ENCODE peak calls at places on chromosomes 1 and 21, in five cellular contexts. S is A549, X is HepG2, U is K562, A is upper lobe of left lung. F is an unnamed sample.

GRCh38 chr1:241839369-241839990 is 8.5 kb upstream of the EXO1 start:
- ATAC-seq in S (no peak), X (no peak), U (no peak), A (no peak), F (no peak)

GRCh38 chr1:118878661-118879060 is 109.5 kb downstream of the TBX15 start:
- ATAC-seq in S (no peak), X (no peak), U (no peak), A (no peak), F (no peak)

GRCh38 chr1:43864111-43865045 is 69.2 kb upstream of the ARTN start:
- ATAC-seq in S (no peak), X (no peak), U (peak), A (peak), F (no peak)

GRCh38 chr1:6272476-6273270 is 11.8 kb upstream of the GPR153 start:
- ATAC-seq in S (peak), X (no peak), U (no peak), A (no peak), F (no peak)

GRCh38 chr1:203199481-203200058 is 13.1 kb upstream of the CHI3L1 start:
- ATAC-seq in S (no peak), X (no peak), U (no peak), A (peak), F (peak)

GRCh38 chr21:41952568-41953248 is 1.1 kb downstream of the C2CD2 start:
- ATAC-seq in S (peak), X (peak), U (no peak), A (no peak), F (no peak)

GRCh38 chr1:176220100-176220689 is 13.1 kb upstream of the COP1 start:
- ATAC-seq in S (no peak), X (no peak), U (no peak), A (no peak), F (no peak)

GRCh38 chr1:94852758-94853157 is 32.6 kb downstream of the SLC44A3 start:
- ATAC-seq in S (no peak), X (no peak), U (no peak), A (no peak), F (no peak)

GRCh38 chr1:190168116-190168515 is 309.5 kb downstream of the BRINP3 start:
- ATAC-seq in S (peak), X (no peak), U (no peak), A (no peak), F (no peak)

GRCh38 chr1:50644447-50645105 is 221.3 kb upstream of the DMRTA2 start:
- ATAC-seq in S (no peak), X (peak), U (no peak), A (no peak), F (no peak)

GRCh38 chr1:175133693-175134435 is 58.7 kb downstream of the KIAA0040 start:
- ATAC-seq in S (no peak), X (no peak), U (no peak), A (no peak), F (no peak)

GRCh38 chr1:205961405-205961804 is 18.1 kb upstream of the SLC26A9 start:
- ATAC-seq in S (no peak), X (no peak), U (peak), A (no peak), F (no peak)

GRCh38 chr1:26790551-26790953 is 2.8 kb downstream of the PIGV start:
- ATAC-seq in S (no peak), X (no peak), U (no peak), A (no peak), F (no peak)

GRCh38 chr1:1395166-1395565 is 4.0 kb downstream of the CCNL2 start:
- ATAC-seq in S (no peak), X (no peak), U (no peak), A (no peak), F (no peak)

GRCh38 chr1:196423612-196424011 is 184.6 kb downstream of the KCNT2 start:
- ATAC-seq in S (no peak), X (no peak), U (no peak), A (no peak), F (no peak)

GRCh38 chr21:36881223-36881622 is 85.2 kb downstream of the HLCS start:
- ATAC-seq in S (no peak), X (no peak), U (no peak), A (no peak), F (no peak)

GRCh38 chr1:211511947-211512346 is 20.0 kb upstream of the RD3 start:
- ATAC-seq in S (no peak), X (no peak), U (no peak), A (no peak), F (no peak)

GRCh38 chr21:35543746-35544145 is 494.6 kb upstream of the RUNX1 start:
- ATAC-seq in S (no peak), X (no peak), U (no peak), A (no peak), F (no peak)

GRCh38 chr1:93180723-93181613 is at the start of gene CCDC18:
- ATAC-seq in S (peak), X (peak), U (peak), A (no peak), F (no peak)

GRCh38 chr1:157512036-157512969 is 40.0 kb downstream of the FCRL5 start:
- ATAC-seq in S (no peak), X (no peak), U (no peak), A (no peak), F (no peak)

GRCh38 chr1:19234224-19234623 is 17.1 kb downstream of the EMC1 start:
- ATAC-seq in S (no peak), X (no peak), U (no peak), A (no peak), F (no peak)

GRCh38 chr1:114274621-114275317 is 121.1 kb upstream of the SYT6 start:
- ATAC-seq in S (no peak), X (no peak), U (no peak), A (no peak), F (no peak)

GRCh38 chr1:85628791-85629531 is 48.4 kb downstream of the CCN1 start:
- ATAC-seq in S (peak), X (peak), U (peak), A (peak), F (peak)

GRCh38 chr1:156097499-156098178 is 15.4 kb upstream of the MEX3A start:
- ATAC-seq in S (no peak), X (no peak), U (no peak), A (no peak), F (no peak)

GRCh38 chr1:48697066-48697707 is 79.5 kb downstream of the BEND5 start:
- ATAC-seq in S (peak), X (peak), U (peak), A (no peak), F (no peak)

GRCh38 chr1:37723390-37724078 is 31.2 kb downstream of the CDCA8 start:
- ATAC-seq in S (no peak), X (peak), U (peak), A (no peak), F (no peak)

GRCh38 chr21:35252831-35253230 is 203.7 kb upstream of the RUNX1 start:
- ATAC-seq in S (no peak), X (no peak), U (no peak), A (no peak), F (no peak)

GRCh38 chr1:160874935-160875334 is 10.0 kb downstream of the ITLN1 start:
- ATAC-seq in S (peak), X (no peak), U (no peak), A (no peak), F (no peak)

GRCh38 chr1:1353389-1354151 is 4.4 kb upstream of the DVL1 start:
- ATAC-seq in S (peak), X (no peak), U (no peak), A (no peak), F (no peak)

GRCh38 chr1:152743371-152744145 is 14.3 kb upstream of the KPRP start:
- ATAC-seq in S (peak), X (peak), U (no peak), A (no peak), F (no peak)

GRCh38 chr1:26360051-26360806 is 6.3 kb upstream of the CRYBG2 start:
- ATAC-seq in S (no peak), X (no peak), U (no peak), A (no peak), F (no peak)

GRCh38 chr1:174417921-174418320 is 29.8 kb upstream of the GPR52 start:
- ATAC-seq in S (no peak), X (no peak), U (no peak), A (no peak), F (no peak)

GRCh38 chr1:34715139-34715538 is 39.7 kb upstream of the GJB5 start:
- ATAC-seq in S (no peak), X (no peak), U (no peak), A (no peak), F (no peak)

GRCh38 chr1:119387858-119388257 is 19.3 kb downstream of the HAO2 start:
- ATAC-seq in S (no peak), X (no peak), U (no peak), A (no peak), F (no peak)

GRCh38 chr1:79745928-79746327 is 739.4 kb upstream of the ADGRL4 start:
- ATAC-seq in S (peak), X (no peak), U (no peak), A (no peak), F (no peak)

GRCh38 chr1:90387825-90388224 is 329.3 kb downstream of the BARHL2 start:
- ATAC-seq in S (no peak), X (no peak), U (no peak), A (no peak), F (no peak)

DNA sequence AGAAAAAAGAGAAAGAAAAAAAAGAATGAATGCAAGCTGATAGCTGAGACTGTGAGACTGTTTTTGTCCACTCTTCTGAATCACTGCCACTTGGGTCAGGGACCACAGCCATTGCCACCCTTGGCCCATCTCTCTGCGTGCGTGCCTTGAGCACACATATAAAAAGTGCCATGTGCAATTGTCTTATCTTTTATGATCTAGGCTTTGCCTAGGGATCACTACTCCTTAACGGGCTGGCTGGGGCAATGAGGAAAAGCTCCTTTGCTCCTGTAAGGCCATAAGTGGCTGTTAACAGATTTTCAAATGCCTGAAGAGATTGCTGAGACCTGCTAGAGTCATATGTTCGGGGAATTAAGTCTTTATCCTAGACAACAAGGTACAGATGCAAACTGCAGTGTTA is 8.2 kb downstream of the SPATA46 start:
- ATAC-seq in S (no peak), X (no peak), U (no peak), A (no peak), F (no peak)
- TF ChIP-seq EP300 in S (no peak), X (no peak), U (no peak), A (no peak), F (no peak)

DNA sequence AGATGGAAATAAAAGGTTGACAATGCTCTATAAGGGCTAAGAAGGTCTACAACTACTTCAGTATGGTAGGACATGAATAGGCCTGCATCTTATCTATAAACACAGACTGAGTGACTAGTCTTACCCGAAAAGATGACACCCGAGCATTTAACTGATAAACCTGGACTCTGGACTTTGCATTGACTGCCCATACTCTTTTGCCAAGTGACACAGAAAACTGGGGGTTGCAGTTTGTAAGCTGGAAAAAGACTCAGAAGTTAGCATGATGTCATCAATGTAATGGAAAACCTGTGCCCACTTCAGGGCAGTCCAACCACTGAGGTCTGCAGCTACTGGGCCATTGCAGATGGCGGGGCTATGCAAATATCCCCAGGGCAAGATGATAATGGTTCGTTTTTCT is 258.3 kb upstream of the NEGR1 start:
- ATAC-seq in S (no peak), X (no peak), U (no peak), A (no peak), F (no peak)
- H3K27ac ChIP-seq in S (no peak), X (no peak), U (no peak), A (no peak), F (no peak)

GRCh38 chr1:228211091-228211870 is 3.4 kb downstream of the OBSCN start:
- ATAC-seq in S (no peak), X (no peak), U (no peak), A (no peak), F (no peak)

GRCh38 chr1:228209657-228210056 is 1.8 kb downstream of the OBSCN start:
- ATAC-seq in S (no peak), X (no peak), U (no peak), A (no peak), F (no peak)

GRCh38 chr1:228210684-228211083 is 2.8 kb downstream of the OBSCN start:
- ATAC-seq in S (no peak), X (no peak), U (no peak), A (no peak), F (no peak)

GRCh38 chr1:228208831-228209524 is 1.1 kb downstream of the OBSCN start:
- ATAC-seq in S (no peak), X (no peak), U (no peak), A (no peak), F (no peak)

DNA sequence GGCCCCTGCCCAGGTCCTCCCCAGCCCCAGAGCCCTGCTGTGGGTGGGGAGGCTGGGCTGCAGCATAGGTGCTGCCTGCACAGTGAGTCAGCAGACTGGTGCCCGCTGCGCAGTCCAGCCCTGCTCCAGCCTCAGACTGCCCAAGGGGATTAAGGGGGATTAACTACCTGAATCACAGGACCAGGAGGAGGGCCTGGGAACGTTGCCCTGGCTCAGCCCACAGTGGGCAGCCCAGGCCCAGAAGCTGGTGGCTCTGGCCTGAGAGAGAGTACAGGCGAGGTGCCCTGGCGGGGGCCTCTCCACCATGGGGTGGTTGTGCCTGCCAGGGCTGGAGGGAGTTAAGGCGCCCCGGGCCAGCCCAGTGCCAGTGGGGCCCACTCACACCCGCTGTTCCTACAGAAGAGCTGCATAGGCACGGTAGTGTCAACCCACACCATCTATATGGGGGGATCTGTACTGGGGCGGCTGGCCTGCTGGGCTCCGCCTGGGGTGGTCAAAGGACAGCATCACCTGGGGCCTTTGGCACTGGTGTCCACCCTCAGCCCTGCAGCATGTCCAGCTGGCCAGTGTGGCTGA is 2.3 kb downstream of the OBSCN start:
- ATAC-seq in S (peak), X (no peak), U (no peak), A (no peak), F (no peak)
- TF ChIP-seq POLR2A in S (no peak), X (no peak), U (no peak), A (no peak), F (no peak)

GRCh38 chr1:184752656-184753055 is 2.0 kb downstream of the EDEM3 start:
- ATAC-seq in S (no peak), X (no peak), U (peak), A (no peak), F (no peak)

GRCh38 chr1:184755226-184756065 is 788 bp upstream of the EDEM3 start:
- ATAC-seq in S (peak), X (peak), U (no peak), A (peak), F (peak)

GRCh38 chr1:184753608-184754478 is 815 bp downstream of the EDEM3 start:
- ATAC-seq in S (peak), X (peak), U (peak), A (no peak), F (no peak)

GRCh38 chr1:184753093-184753492 is 1.6 kb downstream of the EDEM3 start:
- ATAC-seq in S (no peak), X (no peak), U (no peak), A (no peak), F (no peak)

GRCh38 chr1:184754479-184755225 is at the start of gene EDEM3:
- ATAC-seq in S (peak), X (peak), U (peak), A (peak), F (peak)
- TF ChIP-seq EP300 in S (no peak), X (no peak), U (no peak), A (peak), F (no peak)

GRCh38 chr1:62735491-62736171 is 47.4 kb upstream of the DOCK7 start:
- ATAC-seq in S (no peak), X (no peak), U (no peak), A (no peak), F (no peak)
- H3K27ac ChIP-seq in S (no peak), X (peak), U (no peak), A (no peak), F (no peak)

DNA sequence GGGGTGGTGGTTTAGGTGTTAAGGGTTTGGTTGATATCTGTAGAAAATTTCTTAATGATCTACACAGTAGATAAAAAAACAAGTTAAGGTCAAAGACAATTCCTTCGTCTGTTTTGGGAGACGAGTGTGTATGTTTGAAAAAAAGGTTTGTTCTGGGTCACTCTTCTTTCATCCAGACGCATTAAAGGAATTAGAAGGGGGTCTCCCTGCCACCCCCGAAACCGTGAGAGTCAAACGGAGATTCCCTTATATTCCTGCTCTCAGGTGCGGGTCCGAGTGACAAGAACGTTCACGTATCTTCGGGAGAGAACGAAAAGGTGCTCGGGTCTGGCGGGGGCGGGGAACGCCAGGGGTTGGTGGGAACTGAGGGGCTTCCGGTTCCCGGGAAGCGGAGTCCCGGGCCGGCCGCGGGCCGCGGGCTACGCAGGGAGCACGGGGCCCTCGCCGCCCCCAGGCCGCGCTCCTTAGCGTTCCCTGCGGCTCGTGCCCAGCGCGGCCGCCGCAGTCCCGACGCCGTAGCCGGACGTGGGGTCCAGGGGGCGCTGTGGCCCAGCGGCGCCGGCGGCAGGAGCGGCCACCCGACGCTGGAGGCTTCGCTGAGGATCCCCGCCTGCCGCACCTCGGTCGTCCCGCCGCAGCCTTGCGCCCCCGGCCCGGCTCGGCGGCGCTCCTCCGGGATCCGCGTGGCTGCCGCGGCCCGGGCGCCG is at the start of gene ZFYVE9:
- ATAC-seq in S (peak), X (peak), U (peak), A (peak), F (peak)
- TF ChIP-seq POLR2A in S (peak), X (peak), U (peak), A (no peak), F (peak)

DNA sequence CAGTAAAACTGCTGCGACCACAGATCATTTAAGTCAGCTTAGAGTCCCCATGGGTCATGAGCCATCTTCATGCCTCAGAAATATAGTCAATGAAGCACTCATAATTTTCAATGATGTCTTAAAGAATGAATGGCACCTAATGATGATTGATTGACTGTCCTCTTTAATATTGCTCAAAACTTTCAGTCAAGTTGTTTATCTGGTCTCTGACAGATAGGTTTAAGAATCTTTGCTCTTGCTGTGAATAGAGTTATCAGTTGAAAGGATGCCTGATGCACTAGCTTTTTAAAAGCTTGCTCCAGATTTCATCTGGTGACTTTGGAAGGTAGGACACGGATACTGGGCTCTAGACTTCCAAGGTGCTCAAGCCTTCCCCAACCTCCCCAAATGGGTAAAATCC is 45.1 kb downstream of the COLGALT2 start:
- ATAC-seq in S (no peak), X (no peak), U (no peak), A (no peak), F (no peak)
- TF ChIP-seq EP300 in S (no peak), X (no peak), U (peak), A (no peak), F (no peak)

GRCh38 chr1:11342677-11343076 is 69.7 kb downstream of the UBIAD1 start:
- ATAC-seq in S (no peak), X (no peak), U (no peak), A (no peak), F (no peak)
- H3K27ac ChIP-seq in S (no peak), X (no peak), U (no peak), A (no peak), F (no peak)

GRCh38 chr1:27934818-27935549 is at the start of gene SMPDL3B:
- ATAC-seq in S (peak), X (peak), U (peak), A (peak), F (peak)
- TF ChIP-seq POLR2A in S (no peak), X (no peak), U (no peak), A (no peak), F (no peak)

F was measured in gastroesophageal sphincter.